ENCODE peak calls at places on chromosome 14, in nine cellular contexts. One of them, this sample, is unnamed.

GRCh38 chr14:101814869-101815268 is 53.4 kb downstream of the PPP2R5C start:
- DNase-seq in central memory CD4-positive, alpha-beta T cell: no peak
- DNase-seq in activated CD4-positive, alpha-beta T cell treated with anti-CD3 and anti-CD28 coated beads, Interleukin-2, amount 50 U/mL, for 1 hour: no peak
- DNase-seq in NCI-H1092 treated with DMSO at 0.1 percent for 48 hours: no peak
- DNase-seq in progenitor cell of endocrine pancreas: no peak
- DNase-seq in Daoy: no peak
- DNase-seq in GM12865: no peak
- DNase-seq in activated CD4-positive, CD25-positive, alpha-beta regulatory T cell: no peak
- DNase-seq in NCI-H460: no peak
- DNase-seq in this sample: no peak

GRCh38 chr14:60736494-60736893 is 1.9 kb downstream of the MNAT1 start:
- DNase-seq in activated CD4-positive, alpha-beta T cell treated with anti-CD3 and anti-CD28 coated beads, Interleukin-2, amount 50 U/mL, for 1 hour: no peak
- DNase-seq in NCI-H1092 treated with DMSO at 0.1 percent for 48 hours: no peak
- DNase-seq in GM12865: no peak
- DNase-seq in NCI-H460: no peak
- DNase-seq in progenitor cell of endocrine pancreas: no peak
- DNase-seq in activated CD4-positive, CD25-positive, alpha-beta regulatory T cell: no peak
- DNase-seq in central memory CD4-positive, alpha-beta T cell: no peak
- DNase-seq in Daoy: peak; percentile 64
- DNase-seq in this sample: no peak

GRCh38 chr14:95313707-95314106 is 6.0 kb downstream of the CLMN start:
- DNase-seq in central memory CD4-positive, alpha-beta T cell: no peak
- DNase-seq in activated CD4-positive, CD25-positive, alpha-beta regulatory T cell: no peak
- DNase-seq in NCI-H460: no peak
- DNase-seq in progenitor cell of endocrine pancreas: no peak
- DNase-seq in NCI-H1092 treated with DMSO at 0.1 percent for 48 hours: no peak
- DNase-seq in Daoy: peak; percentile 66
- DNase-seq in GM12865: peak; percentile 40
- DNase-seq in activated CD4-positive, alpha-beta T cell treated with anti-CD3 and anti-CD28 coated beads, Interleukin-2, amount 50 U/mL, for 1 hour: no peak
- DNase-seq in this sample: no peak

GRCh38 chr14:101174522-101174838 is 271.0 kb upstream of the RTL1 start:
- DNase-seq in activated CD4-positive, CD25-positive, alpha-beta regulatory T cell: no peak
- DNase-seq in NCI-H460: no peak
- DNase-seq in central memory CD4-positive, alpha-beta T cell: no peak
- DNase-seq in NCI-H1092 treated with DMSO at 0.1 percent for 48 hours: peak; percentile 94
- DNase-seq in GM12865: no peak
- DNase-seq in activated CD4-positive, alpha-beta T cell treated with anti-CD3 and anti-CD28 coated beads, Interleukin-2, amount 50 U/mL, for 1 hour: no peak
- DNase-seq in progenitor cell of endocrine pancreas: no peak
- DNase-seq in Daoy: no peak
- DNase-seq in this sample: no peak

GRCh38 chr14:49621114-49621881 is 699 bp downstream of the MGAT2 start:
- DNase-seq in GM12865: peak; percentile 86
- DNase-seq in Daoy: peak; percentile 83
- DNase-seq in activated CD4-positive, alpha-beta T cell treated with anti-CD3 and anti-CD28 coated beads, Interleukin-2, amount 50 U/mL, for 1 hour: no peak
- DNase-seq in NCI-H460: no peak
- DNase-seq in progenitor cell of endocrine pancreas: peak; percentile 39
- DNase-seq in central memory CD4-positive, alpha-beta T cell: no peak
- DNase-seq in NCI-H1092 treated with DMSO at 0.1 percent for 48 hours: peak; percentile 80
- DNase-seq in activated CD4-positive, CD25-positive, alpha-beta regulatory T cell: peak; percentile 38
- DNase-seq in this sample: peak; percentile 65

GRCh38 chr14:22898302-22898894 is 15.4 kb downstream of the REM2 start:
- DNase-seq in progenitor cell of endocrine pancreas: no peak
- DNase-seq in Daoy: peak; percentile 65
- DNase-seq in activated CD4-positive, alpha-beta T cell treated with anti-CD3 and anti-CD28 coated beads, Interleukin-2, amount 50 U/mL, for 1 hour: no peak
- DNase-seq in GM12865: no peak
- DNase-seq in NCI-H460: no peak
- DNase-seq in NCI-H1092 treated with DMSO at 0.1 percent for 48 hours: no peak
- DNase-seq in activated CD4-positive, CD25-positive, alpha-beta regulatory T cell: no peak
- DNase-seq in central memory CD4-positive, alpha-beta T cell: no peak
- DNase-seq in this sample: no peak

GRCh38 chr14:68199465-68200145 is 380.0 kb downstream of the RAD51B start:
- DNase-seq in Daoy: peak; percentile 89
- DNase-seq in GM12865: no peak
- DNase-seq in central memory CD4-positive, alpha-beta T cell: no peak
- DNase-seq in activated CD4-positive, CD25-positive, alpha-beta regulatory T cell: no peak
- DNase-seq in NCI-H1092 treated with DMSO at 0.1 percent for 48 hours: no peak
- DNase-seq in NCI-H460: no peak
- DNase-seq in progenitor cell of endocrine pancreas: no peak
- DNase-seq in activated CD4-positive, alpha-beta T cell treated with anti-CD3 and anti-CD28 coated beads, Interleukin-2, amount 50 U/mL, for 1 hour: no peak
- DNase-seq in this sample: peak; percentile 58

GRCh38 chr14:96102071-96102856 is 63.1 kb downstream of the C14orf132 start:
- DNase-seq in activated CD4-positive, alpha-beta T cell treated with anti-CD3 and anti-CD28 coated beads, Interleukin-2, amount 50 U/mL, for 1 hour: no peak
- DNase-seq in activated CD4-positive, CD25-positive, alpha-beta regulatory T cell: no peak
- DNase-seq in progenitor cell of endocrine pancreas: no peak
- DNase-seq in NCI-H1092 treated with DMSO at 0.1 percent for 48 hours: no peak
- DNase-seq in NCI-H460: no peak
- DNase-seq in central memory CD4-positive, alpha-beta T cell: no peak
- DNase-seq in Daoy: no peak
- DNase-seq in GM12865: no peak
- DNase-seq in this sample: no peak

GRCh38 chr14:35044939-35045797 is 904 bp upstream of the FAM177A1 start:
- DNase-seq in central memory CD4-positive, alpha-beta T cell: no peak
- DNase-seq in NCI-H460: no peak
- DNase-seq in NCI-H1092 treated with DMSO at 0.1 percent for 48 hours: no peak
- DNase-seq in activated CD4-positive, alpha-beta T cell treated with anti-CD3 and anti-CD28 coated beads, Interleukin-2, amount 50 U/mL, for 1 hour: no peak
- DNase-seq in progenitor cell of endocrine pancreas: no peak
- DNase-seq in Daoy: no peak
- DNase-seq in activated CD4-positive, CD25-positive, alpha-beta regulatory T cell: no peak
- DNase-seq in GM12865: no peak
- DNase-seq in this sample: no peak

GRCh38 chr14:101721951-101722661 is 39.4 kb upstream of the PPP2R5C start:
- DNase-seq in Daoy: peak; percentile 92
- DNase-seq in central memory CD4-positive, alpha-beta T cell: peak; percentile 92
- DNase-seq in activated CD4-positive, CD25-positive, alpha-beta regulatory T cell: peak; percentile 35
- DNase-seq in activated CD4-positive, alpha-beta T cell treated with anti-CD3 and anti-CD28 coated beads, Interleukin-2, amount 50 U/mL, for 1 hour: peak; percentile 73
- DNase-seq in GM12865: peak; percentile 52
- DNase-seq in NCI-H460: peak; percentile 97
- DNase-seq in NCI-H1092 treated with DMSO at 0.1 percent for 48 hours: no peak
- DNase-seq in progenitor cell of endocrine pancreas: no peak
- DNase-seq in this sample: peak; percentile 100

This sample was measured in SW480.